ENCODE peak calls at places on chromosomes 2 and 18, in six cellular contexts. P is upper lobe of left lung, G is transverse colon, V is HepG2, O is suprapubic skin, S is K562. F is an unnamed sample. For H3K4me1, the result is how much of the 10 kb centered on the place peaks cover.

GRCh38 chr2:171163261-171163660 is 2.6 kb upstream of the TLK1 start:
- DNase-seq in P (no peak), G (no peak), V (no peak), O (no peak), S (no peak), F (no peak)

GRCh38 chr2:6942848-6943247 is 25.6 kb downstream of the RNF144A start:
- DNase-seq in P (no peak), G (no peak), V (no peak), O (no peak), S (no peak), F (no peak)

GRCh38 chr2:71995067-71995665 is 152.5 kb downstream of the CYP26B1 start:
- DNase-seq in P (no peak), G (no peak), V (peak), O (no peak), S (peak), F (no peak)

GRCh38 chr2:32418777-32419176 is 62.0 kb downstream of the BIRC6 start:
- DNase-seq in P (no peak), G (no peak), V (no peak), O (no peak), S (no peak), F (no peak)

GRCh38 chr2:17164550-17164949 is 353.7 kb downstream of the RAD51AP2 start:
- DNase-seq in P (no peak), G (no peak), V (no peak), O (no peak), S (no peak), F (no peak)

GRCh38 chr2:121969155-121969554 is 213.7 kb downstream of the TSN start:
- DNase-seq in P (no peak), G (no peak), V (no peak), O (no peak), S (no peak), F (no peak)

GRCh38 chr2:11835403-11835802 is 89.0 kb downstream of the LPIN1 start:
- DNase-seq in P (no peak), G (no peak), V (no peak), O (no peak), S (no peak), F (no peak)

GRCh38 chr18:3468066-3468705 is 18.2 kb downstream of the TGIF1 start:
- DNase-seq in P (no peak), G (no peak), V (no peak), O (no peak), S (no peak), F (no peak)

GRCh38 chr2:109396338-109397180 is 217.2 kb downstream of the SEPTIN10 start:
- DNase-seq in P (no peak), G (no peak), V (no peak), O (no peak), S (no peak), F (no peak)

DNA sequence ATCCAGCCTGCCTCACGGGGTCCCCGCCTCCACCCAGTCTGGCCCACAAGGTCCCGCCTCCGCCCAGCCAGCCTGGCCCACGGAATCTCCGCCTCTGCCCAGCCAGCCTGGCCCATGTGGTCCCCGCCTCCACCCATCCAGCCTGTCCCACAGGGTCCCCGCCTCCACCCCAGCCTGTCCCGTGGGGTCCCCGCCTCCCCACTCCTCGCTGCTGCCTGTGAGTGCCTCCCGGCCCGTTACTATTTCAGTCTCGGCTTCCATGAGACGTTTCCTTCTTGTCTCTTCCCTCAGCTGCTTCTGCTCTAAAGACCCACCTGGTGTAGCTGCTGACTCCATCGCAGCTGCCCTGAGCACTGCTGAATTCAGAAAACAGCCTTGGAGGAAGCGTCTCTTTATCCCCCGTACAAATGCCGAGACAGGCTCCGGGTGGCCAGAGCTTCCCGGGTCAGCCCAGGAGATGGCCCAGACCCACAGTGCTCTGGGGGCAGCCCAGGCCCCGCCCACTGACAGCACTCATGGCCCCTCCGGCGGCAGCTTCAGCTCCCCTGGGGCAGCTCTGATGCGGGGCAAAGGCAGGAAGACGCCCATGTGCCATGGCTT is 69.8 kb downstream of the NFATC1 start:
- DNase-seq in P (no peak), G (peak), V (no peak), O (no peak), S (no peak), F (no peak)
- H3K4me1 ChIP-seq in P (under half), G (under half), V (under half), O (under half), S (under half), F (under half)

GRCh38 chr2:129347486-129348217 is 631.8 kb upstream of the RAB6C start:
- DNase-seq in P (no peak), G (peak), V (no peak), O (no peak), S (peak), F (no peak)
- TF ChIP-seq POLR2AphosphoS5 in P (no peak), G (no peak), V (no peak), O (no peak), S (no peak), F (no peak)

DNA sequence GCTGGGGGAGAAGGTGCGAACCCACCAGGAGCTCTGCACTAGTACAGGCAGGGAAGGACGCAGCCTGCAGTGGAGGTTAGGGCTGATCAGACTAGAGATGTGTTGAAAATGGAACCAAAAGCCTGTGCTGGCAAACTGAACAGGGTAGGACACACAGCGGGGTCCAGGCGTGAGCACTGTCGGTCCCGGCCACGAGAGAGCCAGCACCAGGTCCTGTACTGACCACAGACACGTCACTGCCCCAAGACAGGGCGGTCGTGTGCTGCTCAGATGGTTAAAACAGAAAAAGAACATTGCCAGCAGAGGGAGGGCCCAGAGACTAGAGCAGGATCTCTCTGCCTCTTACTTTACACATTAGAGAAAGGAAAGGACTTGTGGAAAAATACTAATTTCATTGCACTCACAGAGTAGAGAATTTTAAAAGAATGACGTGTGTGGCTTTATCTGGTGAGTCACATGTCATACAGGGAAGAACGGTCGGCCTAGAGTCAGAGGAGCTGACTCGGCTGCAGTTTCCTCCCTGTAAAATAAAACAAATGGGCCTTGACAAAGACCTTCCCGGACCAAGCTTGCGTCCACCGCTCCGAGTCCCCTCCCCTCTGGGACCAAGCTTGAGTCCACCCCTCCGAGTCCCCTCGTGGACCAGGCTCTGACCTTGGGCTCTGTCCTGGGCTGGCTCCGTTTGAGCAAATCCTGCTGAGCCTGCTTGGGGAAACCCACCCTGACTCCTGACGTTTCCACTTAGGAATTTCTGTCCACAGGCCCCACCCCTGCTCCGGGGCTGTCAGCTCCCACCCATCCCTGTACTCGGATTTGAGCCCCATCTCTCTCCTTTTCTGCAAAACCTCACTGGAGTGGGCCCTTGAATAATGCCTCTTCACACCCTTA is 16.7 kb upstream of the ADI1 start:
- DNase-seq in P (peak), G (peak), V (peak), O (peak), S (peak), F (peak)
- H3K4me3 ChIP-seq in P (peak), G (peak), V (peak), O (peak), S (peak), F (peak)

GRCh38 chr18:28110924-28111323 is 66.0 kb downstream of the CDH2 start:
- DNase-seq in P (no peak), G (no peak), V (no peak), O (no peak), S (no peak), F (no peak)

GRCh38 chr18:28112056-28112470 is 64.9 kb downstream of the CDH2 start:
- DNase-seq in P (no peak), G (no peak), V (no peak), O (no peak), S (no peak), F (no peak)

GRCh38 chr18:28109781-28110460 is 67.0 kb downstream of the CDH2 start:
- DNase-seq in P (no peak), G (no peak), V (no peak), O (no peak), S (no peak), F (no peak)

GRCh38 chr18:28108801-28109200 is 68.1 kb downstream of the CDH2 start:
- DNase-seq in P (no peak), G (no peak), V (no peak), O (no peak), S (no peak), F (no peak)

DNA sequence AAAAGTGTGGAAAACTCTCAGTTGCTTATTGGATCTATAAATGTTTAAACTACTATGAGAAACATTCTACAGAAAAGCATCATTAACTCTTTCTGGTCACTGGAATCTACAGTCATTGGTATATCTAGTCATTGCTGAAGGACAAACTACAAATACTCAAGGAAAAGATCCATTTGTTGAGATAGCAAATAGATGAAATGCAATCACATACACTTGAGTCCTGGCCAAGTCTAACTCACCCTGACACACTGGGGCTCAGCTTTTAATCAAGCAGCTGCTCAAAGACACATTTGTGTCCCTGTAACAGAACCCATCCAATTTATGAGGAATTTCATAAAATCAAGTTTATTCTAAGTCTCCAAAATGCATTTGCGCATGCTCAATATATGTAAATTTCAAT is 68.7 kb downstream of the CDH2 start:
- DNase-seq in P (no peak), G (no peak), V (no peak), O (no peak), S (no peak), F (no peak)
- H3K4me1 ChIP-seq in P (under half), G (under half), V (under half), O (under half), S (under half), F (under half)

GRCh38 chr2:30796723-30797122 is 10.5 kb downstream of the CAPN13 start:
- DNase-seq in P (peak), G (no peak), V (no peak), O (no peak), S (no peak), F (no peak)
- TF ChIP-seq POLR2AphosphoS5 in P (no peak), G (no peak), V (no peak), O (no peak), S (no peak), F (no peak)

GRCh38 chr18:8908792-8909510 is 193.5 kb upstream of the NDUFV2 start:
- DNase-seq in P (no peak), G (no peak), V (no peak), O (no peak), S (no peak), F (no peak)

GRCh38 chr18:8910843-8911242 is 191.7 kb upstream of the NDUFV2 start:
- DNase-seq in P (no peak), G (no peak), V (no peak), O (no peak), S (no peak), F (no peak)

GRCh38 chr18:8912348-8913057 is 190.0 kb upstream of the NDUFV2 start:
- DNase-seq in P (peak), G (peak), V (no peak), O (no peak), S (peak), F (no peak)

GRCh38 chr18:8911408-8912340 is 190.8 kb upstream of the NDUFV2 start:
- DNase-seq in P (no peak), G (no peak), V (no peak), O (no peak), S (no peak), F (no peak)

GRCh38 chr18:8910186-8910585 is 192.3 kb upstream of the NDUFV2 start:
- DNase-seq in P (no peak), G (no peak), V (no peak), O (no peak), S (no peak), F (no peak)
- H3K4me3 ChIP-seq in P (no peak), G (no peak), V (no peak), O (no peak), S (no peak), F (no peak)

DNA sequence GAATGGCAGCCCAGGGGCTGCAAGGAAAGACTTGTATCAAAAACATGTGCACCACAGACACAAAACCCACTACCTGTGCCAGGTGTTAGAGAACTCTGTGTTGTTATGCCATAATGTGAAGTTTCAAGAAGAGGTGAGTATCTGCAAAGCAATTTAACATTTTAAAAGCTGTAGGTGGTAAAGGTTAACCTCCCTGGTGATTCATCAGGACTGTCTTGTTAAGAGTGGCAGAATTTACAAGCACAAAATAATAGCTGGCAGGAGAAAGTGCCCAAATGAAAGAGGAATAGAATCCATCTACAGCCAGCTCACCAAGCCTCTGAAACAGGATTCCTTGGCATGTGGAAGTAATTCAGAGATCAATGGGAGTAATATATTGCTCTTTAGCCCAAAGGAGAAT is 230.7 kb downstream of the AFF3 start:
- DNase-seq in P (no peak), G (no peak), V (no peak), O (no peak), S (no peak), F (no peak)
- H3K4me1 ChIP-seq in P (under half), G (under half), V (under half), O (under half), S (under half), F (under half)

GRCh38 chr2:3470166-3470651 is 49.1 kb downstream of the ADI1 start:
- DNase-seq in P (peak), G (no peak), V (no peak), O (peak), S (no peak), F (peak)
- TF ChIP-seq POLR2AphosphoS5 in P (peak), G (peak), V (no peak), O (peak), S (no peak), F (peak)

GRCh38 chr2:236730393-236730792 is 160.8 kb downstream of the ACKR3 start:
- DNase-seq in P (no peak), G (no peak), V (no peak), O (no peak), S (no peak), F (no peak)
- H3K4me3 ChIP-seq in P (no peak), G (no peak), V (no peak), O (no peak), S (no peak), F (no peak)

DNA sequence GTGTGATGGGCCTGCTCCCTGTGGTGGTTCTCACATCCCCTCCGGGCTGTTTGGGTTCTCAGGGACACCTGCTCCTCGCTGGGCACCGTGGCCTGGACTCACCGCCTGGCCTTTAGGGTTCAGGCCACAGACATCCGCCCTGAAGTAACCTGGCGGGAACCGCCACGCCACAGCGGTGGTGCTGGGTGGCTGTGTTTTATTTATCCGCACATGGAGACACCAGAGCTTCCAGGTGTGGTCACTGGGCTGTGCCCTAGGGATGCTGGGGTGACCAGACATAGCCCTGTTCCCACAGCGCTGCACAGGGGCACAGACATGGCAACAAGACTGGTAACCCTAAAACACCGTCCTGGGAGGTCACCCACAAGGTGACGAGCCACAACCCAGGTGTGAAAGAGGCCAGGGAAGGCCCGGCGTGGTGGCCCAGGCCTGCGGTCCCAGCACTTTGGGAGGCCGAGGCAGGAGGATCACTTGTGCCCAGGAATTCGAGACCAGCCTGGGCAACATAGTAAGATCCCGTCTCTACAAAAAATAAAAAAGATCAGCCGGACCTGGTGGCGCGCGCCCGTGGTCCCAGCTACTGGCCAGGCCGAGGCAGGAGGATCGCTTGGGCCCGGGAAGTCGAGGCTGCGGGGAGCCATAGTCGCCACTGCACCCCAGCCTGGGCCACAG is 649 bp upstream of the HSBP1L1 start:
- DNase-seq in P (peak), G (no peak), V (no peak), O (no peak), S (no peak), F (no peak)
- H3K4me1 ChIP-seq in P (under half), G (under half), V (half or more), O (under half), S (under half), F (under half)

F was measured in sigmoid colon.